ENCODE peak calls at places on chromosome 16, in five cellular contexts. One of them, this sample, is unnamed.

GRCh38 chr16:81823111-81823510 is 44.0 kb downstream of the PLCG2 start:
- DNase-seq in HepG2: no peak
- DNase-seq in K562: no peak
- DNase-seq in HCT116: no peak
- DNase-seq in H1: no peak
- DNase-seq in this sample: no peak

GRCh38 chr16:70772493-70772892 is 28.5 kb downstream of the VAC14 start:
- DNase-seq in HepG2: no peak
- DNase-seq in HCT116: no peak
- DNase-seq in K562: peak; percentile 18
- DNase-seq in H1: no peak
- DNase-seq in this sample: no peak

GRCh38 chr16:17340804-17341203 is 130.0 kb downstream of the XYLT1 start:
- DNase-seq in H1: no peak
- DNase-seq in K562: no peak
- DNase-seq in HCT116: no peak
- DNase-seq in HepG2: no peak
- DNase-seq in this sample: no peak

GRCh38 chr16:4679854-4680636 is 13.3 kb upstream of the NUDT16L1 start:
- DNase-seq in HepG2: no peak
- DNase-seq in HCT116: no peak
- DNase-seq in K562: no peak
- DNase-seq in H1: no peak
- DNase-seq in this sample: no peak

GRCh38 chr16:85291302-85292148 is 179.3 kb upstream of the CIBAR2 start:
- DNase-seq in K562: peak; percentile 81
- DNase-seq in HepG2: peak; percentile 93
- DNase-seq in HCT116: no peak
- DNase-seq in H1: no peak
- DNase-seq in this sample: no peak

GRCh38 chr16:75506107-75506506 is 10.9 kb upstream of the CHST6 start:
- DNase-seq in HepG2: no peak
- DNase-seq in H1: no peak
- DNase-seq in K562: no peak
- DNase-seq in HCT116: no peak
- DNase-seq in this sample: no peak

GRCh38 chr16:30927789-30928378 is 4.5 kb downstream of the FBXL19 start:
- DNase-seq in K562: peak; percentile 81
- DNase-seq in HepG2: peak; percentile 61
- DNase-seq in HCT116: peak; percentile 61
- DNase-seq in H1: peak; percentile 85
- DNase-seq in this sample: peak; percentile 85

GRCh38 chr16:72939247-72939646 is 108.7 kb downstream of the ZFHX3 start:
- DNase-seq in HepG2: no peak
- DNase-seq in K562: no peak
- DNase-seq in H1: no peak
- DNase-seq in HCT116: no peak
- DNase-seq in this sample: no peak

GRCh38 chr16:50547944-50548658 is at the start of gene NKD1:
- DNase-seq in K562: peak; percentile 65
- DNase-seq in HepG2: peak; percentile 84
- DNase-seq in HCT116: peak; percentile 12
- DNase-seq in H1: no peak
- DNase-seq in this sample: peak; percentile 54

GRCh38 chr16:85878875-85879274 is 20.1 kb upstream of the IRF8 start:
- DNase-seq in HCT116: no peak
- DNase-seq in K562: no peak
- DNase-seq in HepG2: no peak
- DNase-seq in H1: no peak
- DNase-seq in this sample: no peak

GRCh38 chr16:87669672-87670071 is 67.4 kb downstream of the JPH3 start:
- DNase-seq in H1: no peak
- DNase-seq in HepG2: no peak
- DNase-seq in K562: no peak
- DNase-seq in HCT116: no peak
- DNase-seq in this sample: no peak

GRCh38 chr16:414395-415169 is 10.9 kb upstream of the RAB11FIP3 start:
- DNase-seq in HepG2: no peak
- DNase-seq in K562: no peak
- DNase-seq in H1: no peak
- DNase-seq in HCT116: no peak
- DNase-seq in this sample: no peak

GRCh38 chr16:68744744-68745280 is 7.7 kb downstream of the CDH1 start:
- DNase-seq in HepG2: peak; percentile 97
- DNase-seq in H1: no peak
- DNase-seq in K562: no peak
- DNase-seq in HCT116: peak; percentile 88
- DNase-seq in this sample: no peak

GRCh38 chr16:77169650-77170236 is 21.2 kb upstream of the MON1B start:
- DNase-seq in HCT116: peak; percentile 42
- DNase-seq in H1: peak; percentile 17
- DNase-seq in K562: peak; percentile 74
- DNase-seq in HepG2: peak; percentile 52
- DNase-seq in this sample: peak; percentile 67

GRCh38 chr16:66481081-66481942 is 54.2 kb downstream of the BEAN1 start:
- DNase-seq in HepG2: no peak
- DNase-seq in H1: no peak
- DNase-seq in HCT116: no peak
- DNase-seq in K562: no peak
- DNase-seq in this sample: no peak

GRCh38 chr16:89200850-89201466 is 621 bp upstream of the SLC22A31 start:
- DNase-seq in HepG2: no peak
- DNase-seq in K562: no peak
- DNase-seq in HCT116: no peak
- DNase-seq in H1: no peak
- DNase-seq in this sample: no peak

GRCh38 chr16:4511441-4512082 is 27.0 kb downstream of the CDIP1 start:
- DNase-seq in HCT116: no peak
- DNase-seq in H1: no peak
- DNase-seq in K562: peak; percentile 43
- DNase-seq in HepG2: peak; percentile 60
- DNase-seq in this sample: peak; percentile 65

GRCh38 chr16:78130950-78131349 is 31.5 kb downstream of the WWOX start:
- DNase-seq in H1: no peak
- DNase-seq in HCT116: no peak
- DNase-seq in HepG2: peak; percentile 32
- DNase-seq in K562: no peak
- DNase-seq in this sample: no peak

GRCh38 chr16:89094252-89094901 is 725 bp downstream of the ACSF3 start:
- DNase-seq in K562: peak; percentile 37
- DNase-seq in H1: no peak
- DNase-seq in HCT116: no peak
- DNase-seq in HepG2: peak; percentile 35
- DNase-seq in this sample: no peak

GRCh38 chr16:46920402-46921068 is 36.4 kb downstream of the GPT2 start:
- DNase-seq in H1: no peak
- DNase-seq in HCT116: peak; percentile 10
- DNase-seq in HepG2: peak; percentile 35
- DNase-seq in K562: no peak
- DNase-seq in this sample: no peak

GRCh38 chr16:23423496-23424049 is 29.4 kb downstream of the COG7 start:
- DNase-seq in H1: no peak
- DNase-seq in HepG2: peak; percentile 21
- DNase-seq in HCT116: peak; percentile 76
- DNase-seq in K562: no peak
- DNase-seq in this sample: no peak

GRCh38 chr16:85903576-85903975 is 4.6 kb downstream of the IRF8 start:
- DNase-seq in H1: no peak
- DNase-seq in HCT116: no peak
- DNase-seq in K562: no peak
- DNase-seq in HepG2: no peak
- DNase-seq in this sample: no peak

GRCh38 chr16:47262938-47263337 is 119.2 kb upstream of the NETO2 start:
- DNase-seq in HCT116: no peak
- DNase-seq in H1: no peak
- DNase-seq in K562: no peak
- DNase-seq in HepG2: no peak
- DNase-seq in this sample: no peak

GRCh38 chr16:88886915-88887521 is 20.6 kb upstream of the PABPN1L start:
- DNase-seq in HCT116: no peak
- DNase-seq in HepG2: no peak
- DNase-seq in H1: no peak
- DNase-seq in K562: no peak
- DNase-seq in this sample: no peak

GRCh38 chr16:35908942-35909341 is 2449.5 kb downstream of the TP53TG3F start:
- DNase-seq in H1: no peak
- DNase-seq in HepG2: no peak
- DNase-seq in HCT116: peak; percentile 32
- DNase-seq in K562: peak; percentile 27
- DNase-seq in this sample: peak; percentile 43

GRCh38 chr16:4674926-4675530 is 18.3 kb upstream of the NUDT16L1 start:
- DNase-seq in HCT116: no peak
- DNase-seq in H1: no peak
- DNase-seq in K562: no peak
- DNase-seq in HepG2: no peak
- DNase-seq in this sample: no peak

GRCh38 chr16:30731411-30731810 is 16.8 kb upstream of the PHKG2 start:
- DNase-seq in H1: no peak
- DNase-seq in HCT116: no peak
- DNase-seq in HepG2: no peak
- DNase-seq in K562: no peak
- DNase-seq in this sample: no peak

GRCh38 chr16:49482690-49483089 is 109.1 kb downstream of the C16orf78 start:
- DNase-seq in HCT116: no peak
- DNase-seq in K562: no peak
- DNase-seq in H1: no peak
- DNase-seq in HepG2: no peak
- DNase-seq in this sample: no peak

GRCh38 chr16:71626018-71626857 is at the start of gene MARVELD3:
- DNase-seq in H1: peak; percentile 70
- DNase-seq in HCT116: peak; percentile 76
- DNase-seq in K562: peak; percentile 17
- DNase-seq in HepG2: peak; percentile 46
- DNase-seq in this sample: no peak

GRCh38 chr16:6644916-6645315 is 687.7 kb upstream of the RBFOX1 start:
- DNase-seq in K562: no peak
- DNase-seq in HCT116: no peak
- DNase-seq in H1: no peak
- DNase-seq in HepG2: no peak
- DNase-seq in this sample: no peak

GRCh38 chr16:24761526-24761925 is 32.1 kb downstream of the TNRC6A start:
- DNase-seq in HepG2: no peak
- DNase-seq in K562: no peak
- DNase-seq in HCT116: no peak
- DNase-seq in H1: no peak
- DNase-seq in this sample: no peak

GRCh38 chr16:24755201-24755874 is 25.9 kb downstream of the TNRC6A start:
- DNase-seq in HCT116: no peak
- DNase-seq in H1: no peak
- DNase-seq in HepG2: no peak
- DNase-seq in K562: no peak
- DNase-seq in this sample: no peak

GRCh38 chr16:24758373-24758772 is 28.9 kb downstream of the TNRC6A start:
- DNase-seq in H1: no peak
- DNase-seq in HCT116: no peak
- DNase-seq in K562: no peak
- DNase-seq in HepG2: no peak
- DNase-seq in this sample: no peak

GRCh38 chr16:24754543-24754942 is 25.1 kb downstream of the TNRC6A start:
- DNase-seq in HCT116: no peak
- DNase-seq in K562: no peak
- DNase-seq in H1: no peak
- DNase-seq in HepG2: no peak
- DNase-seq in this sample: no peak

GRCh38 chr16:24758986-24759385 is 29.5 kb downstream of the TNRC6A start:
- DNase-seq in HepG2: no peak
- DNase-seq in HCT116: no peak
- DNase-seq in H1: no peak
- DNase-seq in K562: no peak
- DNase-seq in this sample: no peak
- TF ChIP-seq ZNF274 in HepG2: no peak
- TF ChIP-seq ZNF274 in HCT116: no peak
- TF ChIP-seq ZNF274 in H1: no peak
- TF ChIP-seq ZNF274 in K562: no peak
- TF ChIP-seq ZNF274 in this sample: no peak

GRCh38 chr16:83967838-83968482 is at the start of gene NECAB2:
- DNase-seq in HCT116: no peak
- DNase-seq in H1: no peak
- DNase-seq in K562: peak; percentile 78
- DNase-seq in HepG2: no peak
- DNase-seq in this sample: no peak
- TF ChIP-seq YY1 in HCT116: no peak
- TF ChIP-seq YY1 in H1: no peak
- TF ChIP-seq YY1 in K562: no peak
- TF ChIP-seq YY1 in HepG2: no peak
- TF ChIP-seq YY1 in this sample: no peak

DNA sequence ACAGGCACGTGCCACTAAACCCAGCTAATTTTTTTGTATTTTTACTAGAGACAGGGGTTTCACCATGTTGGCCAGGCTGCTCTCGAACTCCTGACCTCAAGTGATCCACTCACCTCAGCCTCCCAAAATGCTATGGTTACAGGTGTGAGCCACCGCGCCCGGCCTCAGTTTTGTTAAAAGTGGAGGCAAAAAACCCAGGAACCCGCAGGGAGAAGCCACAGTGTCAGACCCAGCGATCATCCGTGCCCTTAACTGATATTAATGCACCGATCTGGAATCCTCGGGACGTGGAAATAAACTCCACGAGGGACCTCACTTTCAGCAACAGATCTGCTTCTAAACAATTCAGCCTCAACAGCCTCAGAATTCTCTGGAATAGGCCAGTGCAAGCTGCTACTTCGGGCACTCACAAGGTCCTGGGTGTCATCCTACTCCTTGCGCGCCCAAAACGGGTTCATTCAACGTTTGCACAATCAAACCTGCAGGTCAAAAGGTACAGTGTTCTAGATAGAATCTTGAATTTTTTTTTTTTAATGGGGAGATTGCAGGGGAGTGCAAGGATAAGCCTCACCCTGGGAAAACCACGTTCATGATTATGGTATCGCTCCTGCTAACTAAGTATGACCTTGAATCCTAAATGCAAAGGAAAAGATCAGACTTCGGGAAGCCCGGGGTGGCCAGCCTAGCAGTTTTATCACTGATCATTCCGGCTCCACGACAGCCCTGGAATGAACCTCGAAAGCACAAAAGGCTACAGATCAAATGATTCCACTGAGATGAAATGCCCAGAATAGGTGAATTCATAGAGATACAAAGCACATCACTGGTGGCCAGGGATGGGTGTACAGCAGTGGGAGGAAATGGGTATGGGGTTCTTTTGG is 22.4 kb downstream of the LITAF start:
- DNase-seq in H1: no peak
- DNase-seq in HCT116: no peak
- DNase-seq in HepG2: no peak
- DNase-seq in K562: no peak
- DNase-seq in this sample: no peak
- H3K36me3 ChIP-seq in H1: no peaks in the 10 kb centered on the region
- H3K36me3 ChIP-seq in HCT116: no peaks in the 10 kb centered on the region
- H3K36me3 ChIP-seq in HepG2: peaks cover 19% of the 10 kb centered on the region
- H3K36me3 ChIP-seq in K562: no peaks in the 10 kb centered on the region
- H3K36me3 ChIP-seq in this sample: peaks cover 11% of the 10 kb centered on the region

GRCh38 chr16:12067714-12068401 is 91.3 kb downstream of the SNX29 start:
- DNase-seq in HepG2: peak; percentile 84
- DNase-seq in H1: peak; percentile 25
- DNase-seq in HCT116: peak; percentile 65
- DNase-seq in K562: peak; percentile 83
- DNase-seq in this sample: peak; percentile 66
- TF ChIP-seq ZNF274 in HepG2: no peak
- TF ChIP-seq ZNF274 in H1: no peak
- TF ChIP-seq ZNF274 in HCT116: no peak
- TF ChIP-seq ZNF274 in K562: no peak
- TF ChIP-seq ZNF274 in this sample: no peak

This sample was measured in NT2/D1.